ENCODE peak calls at places on chromosomes 5 and 9, in four cellular contexts. T is HCT116, J is K562, H is H1. N is an unnamed sample.

GRCh38 chr9:129483467-129484324 is 137.2 kb downstream of the C9orf50 start:
- DNase-seq in T (peak), J (no peak), H (no peak), N (no peak)

GRCh38 chr9:36063804-36064447 is 27.2 kb downstream of the RECK start:
- DNase-seq in T (no peak), J (no peak), H (no peak), N (no peak)

GRCh38 chr9:72592501-72593403 is 71.3 kb downstream of the TMC1 start:
- DNase-seq in T (no peak), J (peak), H (peak), N (peak)

GRCh38 chr5:93674138-93674537 is 67.3 kb downstream of the POU5F2 start:
- DNase-seq in T (no peak), J (no peak), H (no peak), N (no peak)

GRCh38 chr9:137107982-137108381 is 6.6 kb downstream of the DPP7 start:
- DNase-seq in T (no peak), J (no peak), H (no peak), N (no peak)

GRCh38 chr9:131732061-131732526 is 7.8 kb downstream of the RAPGEF1 start:
- DNase-seq in T (no peak), J (no peak), H (no peak), N (peak)

GRCh38 chr9:128651798-128652197 is 4.8 kb downstream of the DYNC2I2 start:
- DNase-seq in T (no peak), J (no peak), H (no peak), N (no peak)

GRCh38 chr5:104800440-104801048 is 1238.0 kb upstream of the NUDT12 start:
- DNase-seq in T (peak), J (peak), H (no peak), N (peak)

GRCh38 chr9:116491659-116492058 is 195.4 kb upstream of the TRIM32 start:
- DNase-seq in T (no peak), J (no peak), H (no peak), N (no peak)

GRCh38 chr5:117893211-117893610 is 1095.1 kb downstream of the DTWD2 start:
- DNase-seq in T (no peak), J (no peak), H (no peak), N (no peak)

GRCh38 chr5:22754155-22754554 is 99.0 kb downstream of the CDH12 start:
- DNase-seq in T (no peak), J (no peak), H (no peak), N (no peak)

GRCh38 chr5:147882586-147883313 is 4.2 kb downstream of the SCGB3A2 start:
- DNase-seq in T (no peak), J (no peak), H (no peak), N (no peak)

GRCh38 chr5:151085517-151086031 is 4.7 kb upstream of the TNIP1 start:
- DNase-seq in T (no peak), J (no peak), H (no peak), N (no peak)

GRCh38 chr5:10666531-10667305 is 94.3 kb downstream of the DAP start:
- DNase-seq in T (no peak), J (no peak), H (no peak), N (peak)

GRCh38 chr5:126348855-126349635 is 74.2 kb upstream of the GRAMD2B start:
- DNase-seq in T (no peak), J (no peak), H (no peak), N (no peak)

GRCh38 chr9:123058834-123059233 is 25.4 kb downstream of the GPR21 start:
- DNase-seq in T (no peak), J (no peak), H (no peak), N (no peak)

GRCh38 chr5:122286547-122286946 is 25.5 kb upstream of the SNCAIP start:
- DNase-seq in T (no peak), J (no peak), H (no peak), N (no peak)

GRCh38 chr5:169013208-169013728 is 287.7 kb downstream of the SLIT3 start:
- DNase-seq in T (no peak), J (no peak), H (peak), N (no peak)

GRCh38 chr5:123950701-123951100 is 438.7 kb downstream of the CSNK1G3 start:
- DNase-seq in T (no peak), J (no peak), H (no peak), N (no peak)

GRCh38 chr9:112041199-112041535 is 133.9 kb downstream of the SUSD1 start:
- DNase-seq in T (no peak), J (no peak), H (no peak), N (no peak)

GRCh38 chr9:108617661-108618060 is 238.1 kb downstream of the ACTL7B start:
- DNase-seq in T (no peak), J (no peak), H (no peak), N (no peak)

GRCh38 chr9:69965416-69966145 is 78.1 kb upstream of the MAMDC2 start:
- DNase-seq in T (no peak), J (no peak), H (no peak), N (no peak)

GRCh38 chr9:131420913-131421312 is 27.0 kb downstream of the PRRC2B start:
- DNase-seq in T (no peak), J (no peak), H (no peak), N (peak)

GRCh38 chr5:94911285-94911684 is 292.8 kb downstream of the SLF1 start:
- DNase-seq in T (no peak), J (no peak), H (no peak), N (no peak)

GRCh38 chr5:173615884-173616576 is 420 bp downstream of the BOD1 start:
- DNase-seq in T (peak), J (peak), H (peak), N (peak)

GRCh38 chr5:115898656-115899055 is 56.9 kb downstream of the AP3S1 start:
- DNase-seq in T (no peak), J (no peak), H (no peak), N (no peak)

GRCh38 chr9:124708633-124709032 is 62.5 kb downstream of the NR6A1 start:
- DNase-seq in T (no peak), J (no peak), H (no peak), N (peak)

GRCh38 chr5:98576275-98576674 is 197.2 kb upstream of the RGMB start:
- DNase-seq in T (no peak), J (no peak), H (no peak), N (no peak)
- TF ChIP-seq SRF in T (no peak), J (no peak), H (no peak), N (no peak)

DNA sequence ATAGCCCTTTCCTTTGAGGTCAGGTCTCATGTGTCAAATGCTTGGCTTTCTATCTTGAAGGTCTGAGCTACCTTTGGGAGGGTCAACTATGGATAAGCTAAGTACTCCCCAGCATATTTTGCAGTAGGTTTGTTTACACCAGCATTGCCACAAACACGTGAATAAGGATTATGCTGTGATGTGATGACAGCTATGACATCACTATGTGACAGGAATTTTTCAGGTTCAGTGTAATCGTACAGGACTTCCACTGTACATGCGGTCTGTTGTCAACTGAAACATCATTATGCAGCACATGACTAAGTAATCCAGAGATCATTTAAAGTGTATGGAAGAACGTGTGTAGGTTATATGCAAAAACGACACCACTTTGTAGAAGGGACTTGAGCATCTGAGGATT is 104.0 kb downstream of the FSTL4 start:
- DNase-seq in T (no peak), J (no peak), H (no peak), N (no peak)
- TF ChIP-seq FOSL1 in T (no peak), J (no peak), H (no peak), N (no peak)

GRCh38 chr9:4099961-4100360 is 199.9 kb downstream of the GLIS3 start:
- DNase-seq in T (no peak), J (no peak), H (no peak), N (no peak)
- TF ChIP-seq SRF in T (no peak), J (no peak), H (no peak), N (no peak)

DNA sequence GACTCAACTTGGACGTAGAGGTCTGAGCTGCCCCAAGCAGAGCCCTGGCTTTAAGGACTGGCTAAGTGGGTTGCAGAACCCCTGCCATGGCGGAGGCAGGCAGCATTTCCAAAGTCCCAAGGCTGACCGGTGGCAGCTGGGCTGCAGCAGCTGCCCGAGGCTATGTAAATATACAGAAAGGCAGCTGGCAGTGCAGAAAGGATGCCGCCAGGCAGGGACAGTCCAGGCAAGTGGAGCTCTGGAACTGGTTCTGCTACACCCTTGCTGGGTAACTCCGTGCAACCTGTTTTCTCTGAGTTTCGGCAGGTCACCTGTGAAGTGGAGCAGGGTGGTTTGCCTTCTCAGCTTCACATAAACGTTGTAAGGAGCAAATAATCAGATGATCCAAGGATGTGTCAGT is 46.0 kb downstream of the SHB start:
- DNase-seq in T (no peak), J (no peak), H (no peak), N (no peak)
- TF ChIP-seq FOSL1 in T (no peak), J (no peak), H (no peak), N (no peak)

GRCh38 chr5:51679286-51679685 is 296.0 kb downstream of the ISL1 start:
- DNase-seq in T (no peak), J (no peak), H (no peak), N (no peak)

GRCh38 chr5:51685399-51685798 is 302.2 kb downstream of the ISL1 start:
- DNase-seq in T (no peak), J (no peak), H (no peak), N (no peak)

GRCh38 chr5:51684794-51685355 is 301.6 kb downstream of the ISL1 start:
- DNase-seq in T (no peak), J (no peak), H (no peak), N (no peak)
- TF ChIP-seq SRF in T (no peak), J (no peak), H (no peak), N (no peak)

GRCh38 chr5:72281764-72282499 is 38.1 kb downstream of the MRPS27 start:
- DNase-seq in T (peak), J (no peak), H (no peak), N (peak)
- TF ChIP-seq FOSL1 in T (no peak), J (no peak), H (no peak), N (no peak)